ENCODE peak calls at places on chromosomes 7 and 10, in five cellular contexts. V is lower lobe of right lung, H is choroid plexus epithelial cell, N is astrocyte of the cerebellum, Y is GM12878. G is an unnamed sample.

GRCh38 chr7:73909051-73909941 is 48.3 kb downstream of the TMEM270 start:
- DNase-seq in V (peak), H (no peak), N (no peak), Y (no peak), G (no peak)

GRCh38 chr10:119378737-119379067 is 163.8 kb downstream of the RGS10 start:
- DNase-seq in V (no peak), H (no peak), N (peak), Y (no peak), G (no peak)

GRCh38 chr10:70481105-70481504 is 2.5 kb downstream of the PALD1 start:
- DNase-seq in V (no peak), H (no peak), N (no peak), Y (no peak), G (no peak)

GRCh38 chr10:120460191-120460590 is 3.2 kb downstream of the PLPP4 start:
- DNase-seq in V (no peak), H (peak), N (no peak), Y (no peak), G (no peak)

GRCh38 chr10:116538461-116538860 is 7.3 kb upstream of the PNLIP start:
- DNase-seq in V (no peak), H (peak), N (peak), Y (no peak), G (no peak)

GRCh38 chr10:129642427-129642826 is 175.4 kb downstream of the MGMT start:
- DNase-seq in V (no peak), H (no peak), N (no peak), Y (no peak), G (no peak)

GRCh38 chr7:657565-658119 is 68.9 kb upstream of the DNAAF5 start:
- DNase-seq in V (no peak), H (peak), N (no peak), Y (no peak), G (no peak)

GRCh38 chr10:6494934-6495592 is 85.0 kb downstream of the PRKCQ start:
- DNase-seq in V (no peak), H (no peak), N (no peak), Y (no peak), G (no peak)

GRCh38 chr10:13893926-13894325 is 307.2 kb downstream of the PRPF18 start:
- DNase-seq in V (no peak), H (no peak), N (no peak), Y (no peak), G (no peak)

GRCh38 chr10:30434273-30435067 is 486 bp downstream of the MAP3K8 start:
- DNase-seq in V (peak), H (peak), N (no peak), Y (no peak), G (no peak)

GRCh38 chr7:49839863-49840262 is 66.4 kb downstream of the VWC2 start:
- DNase-seq in V (no peak), H (no peak), N (no peak), Y (no peak), G (no peak)

GRCh38 chr7:95330194-95331003 is 6.1 kb upstream of the PON1 start:
- DNase-seq in V (no peak), H (peak), N (no peak), Y (peak), G (no peak)

GRCh38 chr10:12628964-12629766 is 279.8 kb downstream of the CAMK1D start:
- DNase-seq in V (no peak), H (peak), N (no peak), Y (no peak), G (no peak)

GRCh38 chr7:46695045-46695708 is 774.1 kb upstream of the IGFBP3 start:
- DNase-seq in V (no peak), H (peak), N (no peak), Y (no peak), G (no peak)

GRCh38 chr10:51285586-51285985 is 211.3 kb downstream of the PRKG1 start:
- DNase-seq in V (no peak), H (no peak), N (no peak), Y (no peak), G (no peak)

GRCh38 chr7:74092321-74092963 is 8.8 kb downstream of the LIMK1 start:
- DNase-seq in V (peak), H (no peak), N (no peak), Y (no peak), G (no peak)

GRCh38 chr7:106419455-106420182 is 134.8 kb upstream of the NAMPT start:
- DNase-seq in V (no peak), H (no peak), N (no peak), Y (no peak), G (no peak)

DNA sequence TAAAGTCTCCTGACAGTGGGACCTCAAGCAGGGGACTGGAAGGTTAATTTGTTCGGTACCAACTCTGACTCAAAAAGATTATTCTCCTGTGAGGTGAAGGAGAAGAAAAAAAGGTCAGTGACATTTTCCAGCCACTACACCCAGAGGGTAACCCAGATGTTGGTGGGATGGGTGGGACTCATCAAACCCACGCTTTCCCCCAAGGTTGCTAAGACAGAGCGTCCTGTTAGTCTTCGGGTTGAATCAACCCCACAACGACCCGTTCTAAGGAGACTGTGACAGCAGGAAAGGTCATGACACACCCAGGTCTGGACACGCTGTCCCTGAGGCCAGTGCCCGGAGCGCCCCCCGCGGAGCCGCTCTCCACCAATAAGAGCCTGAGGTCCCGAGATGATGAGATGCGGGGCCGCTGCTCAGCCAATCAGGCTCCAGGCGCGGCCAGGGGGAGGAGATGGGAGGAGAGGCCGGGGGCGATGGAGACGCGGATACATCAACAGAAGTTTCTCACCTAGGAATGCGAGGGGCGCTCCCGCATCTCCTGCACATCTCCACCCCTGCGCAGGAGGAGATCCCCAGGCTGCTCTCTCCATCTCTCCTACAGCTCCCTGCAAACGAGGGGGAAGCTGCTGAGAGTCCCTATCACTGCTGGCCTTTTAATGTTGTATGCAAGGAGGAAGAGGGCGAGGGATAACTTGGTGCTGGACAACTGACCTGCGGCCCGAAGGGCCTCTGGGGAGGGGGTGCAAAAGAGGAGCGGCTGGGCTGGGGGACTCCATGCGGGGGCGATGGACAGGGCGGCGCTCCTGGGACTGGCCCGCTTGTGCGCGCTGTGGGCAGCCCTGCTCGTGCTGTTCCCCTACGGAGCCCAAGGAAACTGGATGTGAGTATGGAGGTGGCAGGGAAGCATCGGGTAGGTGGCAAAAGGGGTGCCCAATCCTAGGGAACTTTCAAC is at the start of gene WNT16:
- DNase-seq in V (peak), H (peak), N (no peak), Y (no peak), G (no peak)
- H3K4me3 ChIP-seq in V (peak), H (peak), N (peak), Y (peak), G (peak)

DNA sequence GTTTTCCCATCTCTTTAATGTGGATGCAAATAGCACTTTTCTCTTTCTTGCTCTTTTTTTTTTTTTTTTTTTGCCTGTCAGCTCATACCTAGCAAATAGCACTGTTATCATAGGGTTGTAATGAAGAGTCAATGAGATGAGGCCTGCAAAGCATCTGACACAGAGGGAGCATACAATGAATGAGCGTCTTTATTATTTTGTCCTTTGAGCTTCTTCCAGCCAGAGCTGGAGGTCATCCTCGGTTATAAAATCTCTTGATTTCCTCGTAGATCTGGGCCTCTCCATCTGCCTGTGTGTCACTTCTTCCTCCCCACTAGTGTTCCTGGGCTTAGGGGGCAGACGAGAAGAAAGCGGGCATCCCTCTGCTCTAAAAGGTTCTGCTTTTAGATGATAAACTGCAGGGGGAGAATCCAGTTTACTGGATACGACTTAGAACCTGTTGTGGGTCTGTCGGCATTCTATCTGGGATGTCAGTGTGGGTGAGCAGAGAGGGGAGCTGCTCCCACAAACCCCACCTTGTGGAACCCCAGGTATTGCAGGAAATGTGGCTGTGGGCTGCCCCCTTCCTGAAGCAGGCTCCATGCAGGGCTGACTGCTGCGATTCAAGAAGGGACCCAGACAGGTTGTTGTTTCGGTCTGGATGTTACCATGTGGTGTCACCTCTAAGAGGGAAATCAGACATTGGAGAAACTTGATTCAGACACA is 135.8 kb upstream of the GPR26 start:
- DNase-seq in V (no peak), H (no peak), N (no peak), Y (no peak), G (no peak)
- TF ChIP-seq CTCF in V (no peak), H (no peak), N (no peak), Y (no peak), G (no peak)

DNA sequence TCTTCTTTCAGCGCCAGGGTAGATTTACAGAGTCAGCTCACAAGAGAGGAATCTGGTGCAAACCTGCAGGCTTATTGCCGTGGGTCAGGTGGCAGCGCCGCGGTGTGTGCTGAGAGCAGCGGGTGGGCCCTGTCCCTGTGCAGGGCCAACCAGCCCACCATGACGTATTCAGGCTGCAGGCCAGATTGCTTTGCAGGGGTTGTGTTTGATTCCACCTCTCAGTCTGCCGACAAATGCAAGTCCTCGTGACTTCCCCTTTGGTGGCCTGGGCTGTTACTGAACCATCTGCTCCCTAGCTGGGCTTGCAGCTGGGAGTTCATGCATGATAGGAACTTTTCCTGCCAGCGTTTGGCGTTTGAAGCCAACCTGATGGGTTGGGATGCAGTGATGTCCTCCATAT is 66.7 kb upstream of the LEP start:
- DNase-seq in V (no peak), H (no peak), N (no peak), Y (no peak), G (no peak)
- H3K4me3 ChIP-seq in V (no peak), H (no peak), N (no peak), Y (no peak), G (no peak)

GRCh38 chr10:33939892-33940291 is 605.4 kb upstream of the NRP1 start:
- DNase-seq in V (no peak), H (no peak), N (no peak), Y (no peak), G (no peak)
- TF ChIP-seq CTCF in V (no peak), H (no peak), N (no peak), Y (no peak), G (no peak)

DNA sequence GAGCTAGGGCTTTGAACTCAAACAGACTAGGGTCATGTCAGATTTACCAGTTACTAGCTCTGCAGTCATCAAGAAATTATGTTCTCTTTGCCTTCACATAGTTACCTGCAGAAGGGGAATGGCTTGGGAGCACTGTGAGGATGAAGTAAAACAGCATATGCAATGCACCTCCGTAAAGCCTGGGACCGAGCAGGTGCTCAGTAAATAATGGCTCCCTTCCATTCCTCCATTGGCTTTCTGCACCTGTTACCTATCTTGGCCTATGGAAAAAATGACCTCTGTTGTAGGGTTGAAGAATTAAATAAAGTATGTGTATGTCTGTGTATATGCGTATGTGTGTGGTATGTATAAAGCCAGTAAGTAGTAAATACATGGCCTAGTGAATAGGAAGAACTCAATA is 78.8 kb downstream of the PDE1C start:
- DNase-seq in V (no peak), H (no peak), N (no peak), Y (no peak), G (no peak)
- H3K4me3 ChIP-seq in V (no peak), H (no peak), N (no peak), Y (no peak), G (no peak)

DNA sequence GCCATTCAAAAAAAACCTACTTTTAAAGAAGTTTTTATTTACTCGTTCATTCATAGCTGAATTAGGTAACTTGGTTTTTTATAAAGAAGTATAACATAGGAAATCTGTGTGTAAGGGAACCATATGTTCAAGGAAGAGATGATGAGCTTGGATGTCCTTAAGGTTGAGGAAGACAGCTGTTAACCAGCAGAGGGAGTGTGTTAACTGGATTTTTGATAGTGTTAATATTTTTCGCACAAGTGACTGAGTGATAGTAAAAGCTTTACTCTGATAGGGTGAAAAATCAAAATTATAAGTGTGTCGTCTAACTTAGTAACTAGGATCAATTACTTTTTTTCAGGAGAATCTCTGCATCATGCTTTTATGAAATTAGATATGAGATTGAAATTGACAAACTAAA is 134.7 kb downstream of the ARL5B start:
- DNase-seq in V (no peak), H (peak), N (peak), Y (no peak), G (no peak)
- TF ChIP-seq CTCF in V (peak), H (peak), N (peak), Y (no peak), G (no peak)

GRCh38 chr10:108911814-108912541 is 1011.3 kb downstream of the XPNPEP1 start:
- DNase-seq in V (peak), H (peak), N (peak), Y (no peak), G (no peak)
- H3K4me3 ChIP-seq in V (peak), H (peak), N (peak), Y (no peak), G (peak)

G was measured in AG04449.